ENCODE peak calls at places on chromosome 22, in seven cellular contexts. One of them, this sample, is unnamed.

GRCh38 chr22:39353346-39353745 is 3.6 kb downstream of the SYNGR1 start:
- DNase-seq in right cardiac atrium: no peak
- DNase-seq in stomach: no peak
- DNase-seq in fibroblast of lung: no peak
- DNase-seq in heart right ventricle: no peak
- DNase-seq in Peyer's patch: no peak
- DNase-seq in Caco-2: no peak
- DNase-seq in this sample: no peak

GRCh38 chr22:50399751-50400331 is 56.7 kb downstream of the PPP6R2 start:
- DNase-seq in fibroblast of lung: no peak
- DNase-seq in right cardiac atrium: peak; percentile 67
- DNase-seq in Caco-2: peak; percentile 62
- DNase-seq in heart right ventricle: peak; percentile 23
- DNase-seq in stomach: peak; percentile 42
- DNase-seq in Peyer's patch: peak; percentile 66
- DNase-seq in this sample: peak; percentile 53

GRCh38 chr22:16970446-16970845 is 37.6 kb downstream of the GAB4 start:
- DNase-seq in fibroblast of lung: no peak
- DNase-seq in Caco-2: no peak
- DNase-seq in Peyer's patch: no peak
- DNase-seq in stomach: no peak
- DNase-seq in right cardiac atrium: no peak
- DNase-seq in heart right ventricle: no peak
- DNase-seq in this sample: no peak

GRCh38 chr22:40607506-40607905 is 29.0 kb downstream of the MRTFA start:
- DNase-seq in right cardiac atrium: no peak
- DNase-seq in Peyer's patch: no peak
- DNase-seq in Caco-2: no peak
- DNase-seq in stomach: no peak
- DNase-seq in fibroblast of lung: no peak
- DNase-seq in heart right ventricle: no peak
- DNase-seq in this sample: no peak

GRCh38 chr22:42160830-42161696 is 30.5 kb upstream of the CYP2D6 start:
- DNase-seq in Peyer's patch: no peak
- DNase-seq in Caco-2: no peak
- DNase-seq in fibroblast of lung: no peak
- DNase-seq in right cardiac atrium: no peak
- DNase-seq in heart right ventricle: no peak
- DNase-seq in stomach: no peak
- DNase-seq in this sample: no peak

GRCh38 chr22:50604623-50605348 is 4.2 kb downstream of the MAPK8IP2 start:
- DNase-seq in heart right ventricle: no peak
- DNase-seq in Caco-2: no peak
- DNase-seq in right cardiac atrium: peak; percentile 43
- DNase-seq in stomach: no peak
- DNase-seq in fibroblast of lung: no peak
- DNase-seq in Peyer's patch: no peak
- DNase-seq in this sample: no peak

GRCh38 chr22:42281284-42281683 is 10.8 kb upstream of the TCF20 start:
- DNase-seq in Peyer's patch: no peak
- DNase-seq in heart right ventricle: no peak
- DNase-seq in Caco-2: no peak
- DNase-seq in stomach: no peak
- DNase-seq in right cardiac atrium: no peak
- DNase-seq in fibroblast of lung: no peak
- DNase-seq in this sample: no peak

GRCh38 chr22:40818747-40819662 is at the start of gene SLC25A17:
- DNase-seq in fibroblast of lung: peak; percentile 77
- DNase-seq in stomach: peak; percentile 93
- DNase-seq in Caco-2: peak; percentile 93
- DNase-seq in right cardiac atrium: peak; percentile 95
- DNase-seq in Peyer's patch: peak; percentile 96
- DNase-seq in heart right ventricle: peak; percentile 90
- DNase-seq in this sample: peak; percentile 93

GRCh38 chr22:40325315-40325714 is 21.0 kb upstream of the ADSL start:
- DNase-seq in right cardiac atrium: no peak
- DNase-seq in fibroblast of lung: no peak
- DNase-seq in stomach: no peak
- DNase-seq in Peyer's patch: no peak
- DNase-seq in heart right ventricle: no peak
- DNase-seq in Caco-2: no peak
- DNase-seq in this sample: no peak

GRCh38 chr22:17927062-17927461 is 97.3 kb downstream of the MICAL3 start:
- DNase-seq in stomach: no peak
- DNase-seq in Caco-2: no peak
- DNase-seq in fibroblast of lung: no peak
- DNase-seq in Peyer's patch: peak; percentile 5
- DNase-seq in heart right ventricle: no peak
- DNase-seq in right cardiac atrium: no peak
- DNase-seq in this sample: no peak

GRCh38 chr22:44883011-44883421 is 126.8 kb downstream of the PHF21B start:
- DNase-seq in fibroblast of lung: no peak
- DNase-seq in heart right ventricle: no peak
- DNase-seq in right cardiac atrium: no peak
- DNase-seq in Peyer's patch: no peak
- DNase-seq in Caco-2: no peak
- DNase-seq in stomach: no peak
- DNase-seq in this sample: no peak

GRCh38 chr22:24430431-24431308 is 3.3 kb downstream of the ADORA2A start:
- DNase-seq in Peyer's patch: no peak
- DNase-seq in stomach: no peak
- DNase-seq in Caco-2: no peak
- DNase-seq in right cardiac atrium: peak; percentile 70
- DNase-seq in fibroblast of lung: no peak
- DNase-seq in heart right ventricle: no peak
- DNase-seq in this sample: no peak

GRCh38 chr22:48432721-48433518 is 1394.8 kb downstream of the BRD1 start:
- DNase-seq in Peyer's patch: peak; percentile 26
- DNase-seq in stomach: no peak
- DNase-seq in heart right ventricle: no peak
- DNase-seq in Caco-2: no peak
- DNase-seq in right cardiac atrium: peak; percentile 23
- DNase-seq in fibroblast of lung: no peak
- DNase-seq in this sample: no peak

GRCh38 chr22:20752104-20752741 is 21.7 kb upstream of the SERPIND1 start:
- DNase-seq in fibroblast of lung: no peak
- DNase-seq in right cardiac atrium: no peak
- DNase-seq in Peyer's patch: no peak
- DNase-seq in heart right ventricle: no peak
- DNase-seq in Caco-2: no peak
- DNase-seq in stomach: no peak
- DNase-seq in this sample: no peak

GRCh38 chr22:29204617-29205183 is 996 bp upstream of the EMID1 start:
- DNase-seq in right cardiac atrium: no peak
- DNase-seq in heart right ventricle: no peak
- DNase-seq in Peyer's patch: no peak
- DNase-seq in stomach: no peak
- DNase-seq in Caco-2: no peak
- DNase-seq in fibroblast of lung: no peak
- DNase-seq in this sample: no peak

GRCh38 chr22:50105529-50106100 is 15.8 kb downstream of the MOV10L1 start:
- DNase-seq in heart right ventricle: no peak
- DNase-seq in right cardiac atrium: no peak
- DNase-seq in stomach: no peak
- DNase-seq in Caco-2: no peak
- DNase-seq in Peyer's patch: peak; percentile 56
- DNase-seq in fibroblast of lung: peak; percentile 61
- DNase-seq in this sample: peak; percentile 66

GRCh38 chr22:39253427-39254070 is 8.8 kb upstream of the PDGFB start:
- DNase-seq in Peyer's patch: no peak
- DNase-seq in stomach: peak; percentile 89
- DNase-seq in heart right ventricle: peak; percentile 86
- DNase-seq in Caco-2: no peak
- DNase-seq in right cardiac atrium: peak; percentile 80
- DNase-seq in fibroblast of lung: peak; percentile 84
- DNase-seq in this sample: peak; percentile 88

GRCh38 chr22:39175127-39176066 is 22.9 kb upstream of the CBX7 start:
- DNase-seq in stomach: no peak
- DNase-seq in fibroblast of lung: no peak
- DNase-seq in heart right ventricle: no peak
- DNase-seq in Peyer's patch: no peak
- DNase-seq in right cardiac atrium: peak; percentile 68
- DNase-seq in Caco-2: no peak
- DNase-seq in this sample: peak; percentile 23

GRCh38 chr22:38138961-38139360 is 28.5 kb upstream of the BAIAP2L2 start:
- DNase-seq in Peyer's patch: peak; percentile 29
- DNase-seq in Caco-2: no peak
- DNase-seq in stomach: no peak
- DNase-seq in heart right ventricle: no peak
- DNase-seq in right cardiac atrium: no peak
- DNase-seq in fibroblast of lung: no peak
- DNase-seq in this sample: no peak

GRCh38 chr22:37043828-37044538 is 7.6 kb upstream of the KCTD17 start:
- DNase-seq in fibroblast of lung: peak; percentile 33
- DNase-seq in heart right ventricle: peak; percentile 50
- DNase-seq in stomach: peak; percentile 88
- DNase-seq in Caco-2: peak; percentile 88
- DNase-seq in Peyer's patch: peak; percentile 91
- DNase-seq in right cardiac atrium: peak; percentile 79
- DNase-seq in this sample: peak; percentile 66

DNA sequence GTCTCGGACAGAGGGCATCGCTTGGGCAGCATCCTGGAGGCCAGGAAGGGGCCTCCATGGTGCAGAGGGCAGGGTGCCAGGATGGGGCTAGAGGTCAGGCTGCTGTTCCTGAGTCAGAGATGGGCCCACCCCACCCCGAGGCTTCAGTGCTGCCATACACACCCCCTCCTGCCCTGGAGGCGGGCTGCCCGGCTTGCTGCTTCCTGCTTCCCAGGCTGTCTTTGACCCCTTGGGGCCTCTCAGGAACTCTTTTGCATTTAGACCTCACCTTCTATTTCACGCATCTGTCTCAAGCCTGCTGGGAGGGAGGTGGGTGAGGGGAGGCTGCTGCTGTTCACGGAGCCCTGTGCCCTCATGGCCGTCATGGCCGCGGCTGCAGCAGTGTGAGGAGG is 6.6 kb upstream of the GRAMD4 start:
- DNase-seq in fibroblast of lung: peak; percentile 56
- DNase-seq in right cardiac atrium: peak; percentile 76
- DNase-seq in Peyer's patch: peak; percentile 72
- DNase-seq in heart right ventricle: no peak
- DNase-seq in Caco-2: no peak
- DNase-seq in stomach: no peak
- DNase-seq in this sample: no peak
- H3K4me3 ChIP-seq in fibroblast of lung: no peak overlapping the region
- H3K4me3 ChIP-seq in right cardiac atrium: no peak overlapping the region
- H3K4me3 ChIP-seq in Peyer's patch: peak overlapping the region; percentile 27
- H3K4me3 ChIP-seq in heart right ventricle: peak overlapping the region; percentile 13
- H3K4me3 ChIP-seq in Caco-2: no peak overlapping the region
- H3K4me3 ChIP-seq in stomach: no peak overlapping the region
- H3K4me3 ChIP-seq in this sample: no peak overlapping the region

GRCh38 chr22:21898354-21898896 is 31.0 kb upstream of the MAPK1 start:
- DNase-seq in right cardiac atrium: no peak
- DNase-seq in Peyer's patch: no peak
- DNase-seq in Caco-2: no peak
- DNase-seq in stomach: no peak
- DNase-seq in fibroblast of lung: no peak
- DNase-seq in heart right ventricle: no peak
- DNase-seq in this sample: no peak
- H3K4me3 ChIP-seq in right cardiac atrium: no peak overlapping the region
- H3K4me3 ChIP-seq in Peyer's patch: no peak overlapping the region
- H3K4me3 ChIP-seq in Caco-2: no peak overlapping the region
- H3K4me3 ChIP-seq in stomach: no peak overlapping the region
- H3K4me3 ChIP-seq in fibroblast of lung: no peak overlapping the region
- H3K4me3 ChIP-seq in heart right ventricle: no peak overlapping the region
- H3K4me3 ChIP-seq in this sample: no peak overlapping the region

DNA sequence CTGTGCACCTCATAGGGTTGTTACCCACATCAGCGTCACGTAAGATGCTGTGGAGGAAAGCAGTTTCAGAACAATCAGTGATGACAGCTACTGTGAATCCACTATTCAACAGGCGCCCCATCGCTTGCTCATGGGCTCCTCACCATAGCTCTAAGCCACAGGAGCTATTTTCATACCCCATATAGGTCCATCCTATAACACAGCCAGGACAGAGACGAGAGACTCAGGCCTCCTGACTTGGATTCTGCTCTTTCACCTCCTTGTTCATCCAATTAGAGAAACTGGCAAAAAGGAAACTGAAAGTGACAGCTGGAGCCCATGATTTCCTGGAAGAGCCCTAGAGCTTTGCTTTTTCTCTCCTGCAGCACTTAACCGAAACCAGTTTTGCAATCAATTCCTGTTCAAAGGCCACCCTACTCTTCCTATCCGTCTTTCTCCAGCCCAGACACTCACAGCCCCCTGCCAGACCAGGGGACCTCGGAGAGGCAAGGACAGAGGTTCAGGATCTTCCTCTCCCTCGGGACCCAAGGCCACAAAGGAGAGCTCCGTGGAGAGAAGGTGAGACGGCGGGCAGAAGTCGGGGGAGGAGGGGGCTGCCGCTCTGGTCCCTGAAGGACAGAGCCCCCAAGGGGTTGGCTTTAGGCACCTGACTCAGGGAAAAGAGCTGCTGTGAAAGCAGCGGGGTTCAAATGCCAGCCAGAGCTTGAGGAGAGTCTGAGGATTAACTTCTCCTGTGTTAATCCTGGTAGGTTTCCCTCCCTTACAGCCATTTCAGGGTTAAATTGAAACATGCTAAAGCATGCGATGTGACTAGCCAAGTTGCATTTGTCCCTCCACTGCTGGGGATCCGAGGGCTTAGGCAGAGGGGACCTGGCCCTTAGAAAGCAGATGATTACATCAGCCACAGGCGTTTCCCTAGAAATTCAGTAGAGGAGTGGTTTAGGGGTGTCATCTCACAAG is at the start of gene APOL6:
- DNase-seq in right cardiac atrium: peak; percentile 66
- DNase-seq in Caco-2: peak; percentile 55
- DNase-seq in Peyer's patch: peak; percentile 76
- DNase-seq in fibroblast of lung: peak; percentile 92
- DNase-seq in heart right ventricle: peak; percentile 62
- DNase-seq in stomach: peak; percentile 46
- DNase-seq in this sample: peak; percentile 86
- H3K4me3 ChIP-seq in right cardiac atrium: peak within 1 kb of the TSS; percentile 93
- H3K4me3 ChIP-seq in Caco-2: peak within 1 kb of the TSS; percentile 43
- H3K4me3 ChIP-seq in Peyer's patch: peak within 1 kb of the TSS; percentile 75
- H3K4me3 ChIP-seq in fibroblast of lung: peak within 1 kb of the TSS; percentile 86
- H3K4me3 ChIP-seq in heart right ventricle: peak within 1 kb of the TSS; percentile 62
- H3K4me3 ChIP-seq in stomach: peak within 1 kb of the TSS; percentile 66
- H3K4me3 ChIP-seq in this sample: no peak within 1 kb of the TSS

GRCh38 chr22:30821381-30821780 is 126.7 kb downstream of the OSBP2 start:
- DNase-seq in heart right ventricle: no peak
- DNase-seq in fibroblast of lung: no peak
- DNase-seq in Caco-2: no peak
- DNase-seq in Peyer's patch: peak; percentile 2
- DNase-seq in right cardiac atrium: no peak
- DNase-seq in stomach: no peak
- DNase-seq in this sample: no peak

GRCh38 chr22:30822216-30823014 is 127.7 kb downstream of the OSBP2 start:
- DNase-seq in right cardiac atrium: no peak
- DNase-seq in stomach: no peak
- DNase-seq in fibroblast of lung: no peak
- DNase-seq in Caco-2: peak; percentile 34
- DNase-seq in heart right ventricle: no peak
- DNase-seq in Peyer's patch: peak; percentile 38
- DNase-seq in this sample: no peak

GRCh38 chr22:30824096-30824495 is 129.4 kb downstream of the OSBP2 start:
- DNase-seq in Caco-2: no peak
- DNase-seq in stomach: no peak
- DNase-seq in heart right ventricle: no peak
- DNase-seq in Peyer's patch: peak; percentile 17
- DNase-seq in right cardiac atrium: no peak
- DNase-seq in fibroblast of lung: no peak
- DNase-seq in this sample: no peak

GRCh38 chr22:30823015-30823370 is 128.3 kb downstream of the OSBP2 start:
- DNase-seq in Peyer's patch: peak; percentile 37
- DNase-seq in fibroblast of lung: no peak
- DNase-seq in stomach: no peak
- DNase-seq in heart right ventricle: no peak
- DNase-seq in Caco-2: peak; percentile 59
- DNase-seq in right cardiac atrium: no peak
- DNase-seq in this sample: peak; percentile 11

GRCh38 chr22:30821863-30822215 is 127.2 kb downstream of the OSBP2 start:
- DNase-seq in heart right ventricle: no peak
- DNase-seq in stomach: no peak
- DNase-seq in Caco-2: no peak
- DNase-seq in right cardiac atrium: no peak
- DNase-seq in Peyer's patch: peak; percentile 23
- DNase-seq in fibroblast of lung: no peak
- DNase-seq in this sample: no peak
- H3K4me3 ChIP-seq in heart right ventricle: peak overlapping the region; percentile 57
- H3K4me3 ChIP-seq in stomach: peak overlapping the region; percentile 39
- H3K4me3 ChIP-seq in Caco-2: peak overlapping the region; percentile 46
- H3K4me3 ChIP-seq in right cardiac atrium: peak overlapping the region; percentile 54
- H3K4me3 ChIP-seq in Peyer's patch: peak overlapping the region; percentile 47
- H3K4me3 ChIP-seq in fibroblast of lung: peak overlapping the region; percentile 32
- H3K4me3 ChIP-seq in this sample: peak overlapping the region; percentile 19

This sample was measured in cardiac muscle cell.